ENCODE peak calls at places on chromosomes 12 and 14, in seven cellular contexts. N, K, Q, B, J, S and O are unnamed samples.

GRCh38 chr12:131755305-131756113 is 44.6 kb downstream of the SFSWAP start:
- DNase-seq in N (peak), K (peak), Q (peak), B (no peak), J (peak), S (no peak), O (peak)

GRCh38 chr12:124446364-124446763 is 121.0 kb downstream of the NCOR2 start:
- DNase-seq in N (no peak), K (no peak), Q (no peak), B (no peak), J (no peak), S (no peak), O (no peak)

GRCh38 chr14:38143170-38143569 is 64.5 kb upstream of the SSTR1 start:
- DNase-seq in N (no peak), K (no peak), Q (no peak), B (no peak), J (no peak), S (no peak), O (no peak)

GRCh38 chr14:77141592-77142288 is at the start of gene ZDHHC22:
- DNase-seq in N (no peak), K (no peak), Q (peak), B (no peak), J (no peak), S (no peak), O (no peak)

GRCh38 chr12:20220339-20220738 is 148.0 kb upstream of the PDE3A start:
- DNase-seq in N (peak), K (no peak), Q (no peak), B (peak), J (no peak), S (no peak), O (peak)

GRCh38 chr12:78442454-78442801 is 422.1 kb upstream of the SYT1 start:
- DNase-seq in N (no peak), K (no peak), Q (no peak), B (no peak), J (no peak), S (no peak), O (no peak)

GRCh38 chr12:2284857-2285256 is 232.1 kb downstream of the CACNA1C start:
- DNase-seq in N (peak), K (peak), Q (peak), B (no peak), J (peak), S (peak), O (peak)

GRCh38 chr14:35068238-35069012 is 22.4 kb downstream of the FAM177A1 start:
- DNase-seq in N (no peak), K (no peak), Q (no peak), B (no peak), J (no peak), S (no peak), O (no peak)

GRCh38 chr14:105980224-105980623 is 453.8 kb downstream of the TMEM121 start:
- DNase-seq in N (no peak), K (no peak), Q (no peak), B (no peak), J (no peak), S (no peak), O (no peak)

GRCh38 chr14:104281768-104282301 is 143.4 kb downstream of the KIF26A start:
- DNase-seq in N (no peak), K (no peak), Q (no peak), B (no peak), J (no peak), S (no peak), O (no peak)

GRCh38 chr12:13024151-13024946 is 19.8 kb upstream of the FAM234B start:
- DNase-seq in N (peak), K (peak), Q (no peak), B (no peak), J (peak), S (no peak), O (no peak)

GRCh38 chr14:50670196-50670875 is 2.2 kb upstream of the SAV1 start:
- DNase-seq in N (no peak), K (no peak), Q (no peak), B (no peak), J (no peak), S (peak), O (no peak)

GRCh38 chr14:104753528-104754212 is 723 bp downstream of the SIVA1 start:
- DNase-seq in N (no peak), K (no peak), Q (no peak), B (no peak), J (no peak), S (no peak), O (no peak)

GRCh38 chr12:104748790-104749189 is 209.3 kb downstream of the SLC41A2 start:
- DNase-seq in N (no peak), K (no peak), Q (no peak), B (no peak), J (no peak), S (no peak), O (no peak)
- TF ChIP-seq JUND in N (no peak), K (no peak), Q (no peak), B (no peak), J (no peak), S (no peak), O (no peak)

GRCh38 chr12:52005903-52006703 is 643 bp upstream of the TAMALIN start:
- DNase-seq in N (no peak), K (no peak), Q (no peak), B (peak), J (no peak), S (no peak), O (no peak)

GRCh38 chr12:52003016-52003550 is 3.7 kb upstream of the TAMALIN start:
- DNase-seq in N (no peak), K (no peak), Q (no peak), B (no peak), J (no peak), S (no peak), O (no peak)

GRCh38 chr12:52003591-52003990 is 3.2 kb upstream of the TAMALIN start:
- DNase-seq in N (no peak), K (no peak), Q (no peak), B (no peak), J (no peak), S (no peak), O (no peak)

GRCh38 chr12:52005218-52005902 is 1.4 kb upstream of the TAMALIN start:
- DNase-seq in N (no peak), K (no peak), Q (no peak), B (no peak), J (no peak), S (no peak), O (no peak)

DNA sequence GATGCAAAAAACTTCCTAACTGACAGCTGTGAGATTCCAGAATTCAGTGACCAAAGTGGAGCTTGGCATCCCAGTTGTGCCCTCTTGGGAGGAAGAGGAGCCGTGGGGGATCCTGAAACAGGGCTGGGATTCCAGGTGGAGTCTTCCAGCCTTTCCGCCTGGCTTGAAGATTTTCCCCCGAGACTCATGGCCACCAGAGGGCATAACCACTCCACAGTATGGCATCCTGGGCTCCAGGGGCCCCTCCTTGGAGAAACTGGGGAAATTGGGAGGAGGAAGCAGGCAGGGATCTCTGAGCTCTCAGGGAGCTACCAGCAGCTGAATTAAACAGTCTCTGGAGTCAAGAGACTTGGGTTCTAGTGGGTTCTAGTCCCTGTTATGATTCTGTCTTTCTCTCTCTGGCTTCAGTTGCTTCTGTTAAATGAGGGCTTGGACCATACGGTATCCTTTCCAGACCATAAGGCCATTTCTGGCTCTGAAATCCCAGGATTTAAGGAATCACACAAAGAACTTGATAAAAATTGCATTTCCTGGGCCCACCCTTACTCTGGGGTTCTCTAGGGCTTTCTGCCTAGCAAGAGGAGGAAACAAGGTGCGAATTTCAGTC is 2.6 kb upstream of the TAMALIN start:
- DNase-seq in N (no peak), K (peak), Q (peak), B (no peak), J (peak), S (no peak), O (peak)
- TF ChIP-seq JUND in N (no peak), K (no peak), Q (no peak), B (no peak), J (no peak), S (no peak), O (no peak)

GRCh38 chr12:102483466-102483865 is 3.1 kb upstream of the IGF1 start:
- DNase-seq in N (no peak), K (no peak), Q (no peak), B (peak), J (no peak), S (no peak), O (no peak)
- TF ChIP-seq JUND in N (no peak), K (no peak), Q (no peak), B (no peak), J (no peak), S (no peak), O (no peak)

DNA sequence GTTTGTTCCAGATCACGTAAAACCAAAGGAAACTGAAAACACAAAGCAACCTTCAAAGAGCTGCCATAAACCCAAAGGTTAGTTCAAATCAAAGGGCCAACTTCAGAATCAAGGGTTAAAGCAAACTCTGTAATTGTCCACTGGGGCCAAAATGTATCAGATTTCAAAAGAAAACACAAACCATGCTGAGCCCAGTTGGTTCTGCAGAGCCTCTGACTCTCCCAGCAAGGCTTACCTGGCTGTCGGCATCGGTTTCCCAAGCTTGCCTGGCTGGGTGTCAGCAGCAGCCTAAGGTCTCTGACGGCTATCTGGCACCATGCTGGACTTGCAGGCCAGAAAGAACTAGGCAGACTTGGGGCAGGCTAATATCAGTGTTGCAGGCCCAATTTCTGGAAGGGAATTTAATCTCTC is 125.3 kb downstream of the DAD1 start:
- DNase-seq in N (no peak), K (no peak), Q (no peak), B (no peak), J (peak), S (no peak), O (no peak)
- TF ChIP-seq JUND in N (no peak), K (no peak), Q (no peak), B (no peak), J (no peak), S (no peak), O (no peak)

GRCh38 chr12:64085996-64086395 is 136.1 kb downstream of the KICS2 start:
- DNase-seq in N (no peak), K (no peak), Q (no peak), B (no peak), J (no peak), S (no peak), O (no peak)

GRCh38 chr12:64091186-64091585 is 130.9 kb downstream of the KICS2 start:
- DNase-seq in N (no peak), K (no peak), Q (peak), B (no peak), J (no peak), S (no peak), O (no peak)

GRCh38 chr12:64090047-64090446 is 132.0 kb downstream of the KICS2 start:
- DNase-seq in N (no peak), K (no peak), Q (no peak), B (no peak), J (no peak), S (no peak), O (no peak)

GRCh38 chr12:64086946-64087345 is 135.2 kb downstream of the KICS2 start:
- DNase-seq in N (no peak), K (no peak), Q (no peak), B (no peak), J (no peak), S (no peak), O (no peak)

DNA sequence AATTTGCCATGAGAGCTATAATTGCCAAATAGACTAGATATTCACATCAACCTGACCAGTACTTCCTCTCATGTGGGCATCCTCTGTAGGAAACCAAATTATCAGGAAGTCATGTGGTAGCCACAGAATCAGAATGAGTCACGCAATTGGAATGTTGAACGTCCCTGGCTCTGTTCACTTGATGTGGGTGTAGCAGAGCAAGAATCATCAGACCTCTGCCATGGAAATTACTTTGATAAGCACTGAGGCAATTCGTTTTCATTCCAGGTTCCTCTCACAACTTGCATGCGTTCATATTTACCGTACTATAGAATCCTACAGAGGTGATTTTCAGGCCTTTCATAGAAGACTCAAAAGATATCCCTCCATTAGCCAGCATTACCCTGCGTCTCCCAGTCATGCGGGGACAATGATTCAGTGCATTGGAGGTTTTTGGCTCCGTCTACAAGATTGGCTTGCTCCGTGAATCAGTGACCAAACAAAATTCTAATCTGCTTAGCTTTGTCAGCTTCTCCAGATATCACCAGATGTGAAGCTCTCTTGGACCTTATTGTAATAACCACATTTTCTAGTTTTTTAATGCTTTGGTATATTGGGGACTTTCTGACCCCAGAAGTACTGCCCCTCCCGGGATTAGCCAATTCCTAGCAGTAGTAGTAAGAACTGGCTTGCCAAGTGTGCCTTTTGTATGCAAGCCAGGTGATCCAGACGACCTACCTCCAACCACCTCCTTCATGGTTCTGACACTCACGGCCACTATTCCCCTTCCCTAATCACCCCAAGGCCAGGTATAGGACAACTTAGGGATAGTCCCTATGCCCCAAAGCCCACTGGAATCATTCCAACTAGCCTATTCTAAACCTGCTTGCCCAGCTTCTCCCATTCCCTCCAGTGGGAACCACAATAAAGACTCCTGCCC is 133.4 kb downstream of the KICS2 start:
- DNase-seq in N (peak), K (peak), Q (peak), B (no peak), J (peak), S (peak), O (no peak)
- TF ChIP-seq JUND in N (peak), K (peak), Q (peak), B (no peak), J (no peak), S (peak), O (no peak)

GRCh38 chr14:24398943-24399801 is at the start of gene NYNRIN:
- DNase-seq in N (no peak), K (peak), Q (peak), B (no peak), J (no peak), S (no peak), O (no peak)
- TF ChIP-seq JUND in N (no peak), K (no peak), Q (no peak), B (no peak), J (no peak), S (no peak), O (no peak)